ENCODE peak calls at places on chromosomes 5 and 9, in nine cellular contexts. N is tibial artery; P is fibroblast of mammary gland; R is naive thymus-derived CD4-positive, alpha-beta T cell; W is astrocyte of the spinal cord; U is HFF-Myc; E is adipocyte; O is H7; H is foreskin fibroblast. K is an unnamed sample.
A peak's percentile ranks its signal among the peaks of the same experiment; 100 is the strongest.

GRCh38 chr5:168746893-168747640 is 167.9 kb upstream of the PANK3 start:
- DNase-seq in N (no peak), P (no peak), R (no peak), W (no peak), U (no peak), E (no peak), O (no peak), H (no peak), K (no peak)

GRCh38 chr9:91033802-91034201 is 232.2 kb downstream of the SYK start:
- DNase-seq in N (no peak), P (peak; percentile 24), R (peak; percentile 34), W (no peak), U (no peak), E (no peak), O (peak; percentile 67), H (no peak), K (peak; percentile 29)

GRCh38 chr9:110880123-110880522 is 158.1 kb downstream of the LPAR1 start:
- DNase-seq in N (no peak), P (peak; percentile 96), R (no peak), W (peak; percentile 75), U (peak; percentile 91), E (peak; percentile 87), O (no peak), H (peak; percentile 90), K (no peak)

GRCh38 chr5:141882594-141883183 is 4.5 kb upstream of the PCDH1 start:
- DNase-seq in N (no peak), P (no peak), R (no peak), W (no peak), U (no peak), E (no peak), O (peak; percentile 77), H (no peak), K (no peak)

GRCh38 chr9:21871256-21871975 is 69.0 kb downstream of the MTAP start:
- DNase-seq in N (no peak), P (no peak), R (no peak), W (no peak), U (no peak), E (no peak), O (no peak), H (no peak), K (no peak)

GRCh38 chr5:78908173-78908901 is 76.8 kb downstream of the ARSB start:
- DNase-seq in N (peak; percentile 59), P (peak; percentile 57), R (no peak), W (peak; percentile 88), U (peak; percentile 91), E (peak; percentile 81), O (peak; percentile 67), H (peak; percentile 83), K (no peak)

GRCh38 chr9:38380230-38380871 is 12.2 kb upstream of the ALDH1B1 start:
- DNase-seq in N (no peak), P (no peak), R (no peak), W (no peak), U (no peak), E (no peak), O (no peak), H (no peak), K (no peak)

GRCh38 chr9:117733465-117733864 is 29.3 kb downstream of the TLR4 start:
- DNase-seq in N (no peak), P (no peak), R (no peak), W (no peak), U (no peak), E (no peak), O (no peak), H (no peak), K (no peak)

GRCh38 chr5:73336366-73336765 is 112.2 kb downstream of the FOXD1 start:
- DNase-seq in N (no peak), P (no peak), R (no peak), W (no peak), U (no peak), E (no peak), O (no peak), H (no peak), K (no peak)

GRCh38 chr9:74872619-74873233 is 15.0 kb downstream of the TRPM6 start:
- DNase-seq in N (no peak), P (no peak), R (no peak), W (no peak), U (no peak), E (no peak), O (no peak), H (no peak), K (no peak)

GRCh38 chr5:25458628-25459027 is 813.9 kb upstream of the CDH10 start:
- DNase-seq in N (no peak), P (no peak), R (no peak), W (no peak), U (no peak), E (no peak), O (no peak), H (no peak), K (no peak)

GRCh38 chr5:73674669-73675004 is 48.6 kb downstream of the ARHGEF28 start:
- DNase-seq in N (no peak), P (peak; percentile 37), R (no peak), W (no peak), U (no peak), E (peak; percentile 19), O (no peak), H (no peak), K (no peak)

GRCh38 chr5:32042571-32042970 is 131.5 kb downstream of the GOLPH3 start:
- DNase-seq in N (peak; percentile 27), P (no peak), R (no peak), W (no peak), U (no peak), E (no peak), O (no peak), H (no peak), K (no peak)

GRCh38 chr9:89138463-89139390 is 39.9 kb downstream of the SHC3 start:
- DNase-seq in N (no peak), P (peak; percentile 71), R (no peak), W (peak; percentile 56), U (no peak), E (peak; percentile 69), O (no peak), H (peak; percentile 71), K (no peak)

GRCh38 chr5:151026088-151026487 is 5.7 kb downstream of the GPX3 start:
- DNase-seq in N (peak; percentile 39), P (no peak), R (no peak), W (no peak), U (no peak), E (no peak), O (peak; percentile 27), H (no peak), K (no peak)

GRCh38 chr5:124747770-124748686 is 1.6 kb upstream of the ZNF608 start:
- DNase-seq in N (no peak), P (peak; percentile 38), R (no peak), W (no peak), U (no peak), E (peak; percentile 64), O (no peak), H (peak; percentile 53), K (peak; percentile 24)

GRCh38 chr5:98930972-98931762 is 2.4 kb upstream of the CHD1 start:
- DNase-seq in N (no peak), P (no peak), R (no peak), W (no peak), U (no peak), E (no peak), O (no peak), H (no peak), K (no peak)

GRCh38 chr9:13113201-13113600 is 166.3 kb downstream of the MPDZ start:
- DNase-seq in N (no peak), P (peak; percentile 67), R (no peak), W (peak; percentile 50), U (peak; percentile 42), E (peak; percentile 57), O (no peak), H (peak; percentile 78), K (no peak)

GRCh38 chr9:79615038-79615437 is 43.3 kb downstream of the TLE4 start:
- DNase-seq in N (no peak), P (no peak), R (no peak), W (no peak), U (no peak), E (no peak), O (no peak), H (no peak), K (no peak)

GRCh38 chr5:143235423-143235822 is 168.1 kb downstream of the NR3C1 start:
- DNase-seq in N (no peak), P (peak; percentile 92), R (no peak), W (peak; percentile 44), U (no peak), E (peak; percentile 62), O (no peak), H (peak; percentile 73), K (no peak)

DNA sequence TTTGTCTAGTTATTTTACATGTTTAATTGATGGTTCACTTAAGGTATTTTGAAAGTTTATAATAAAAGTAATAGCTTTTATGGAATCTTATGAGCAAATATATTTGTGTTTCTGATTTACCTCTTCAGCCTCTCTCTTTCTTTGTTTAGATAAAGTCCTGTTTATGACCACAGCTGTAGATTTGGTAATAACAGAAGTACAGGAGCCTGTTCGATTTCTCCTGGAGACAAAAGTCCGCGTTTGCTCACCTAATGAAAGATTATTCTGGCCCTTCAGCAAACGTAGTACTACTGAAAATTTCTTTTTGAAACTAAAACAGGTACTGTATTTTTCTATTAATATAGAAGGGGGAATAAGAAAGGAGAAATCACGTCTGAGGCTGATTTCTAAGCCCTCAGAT is 35.0 kb upstream of the GPR21 start:
- DNase-seq in N (no peak), P (no peak), R (no peak), W (no peak), U (no peak), E (no peak), O (no peak), H (no peak), K (no peak)
- H3K4me3 ChIP-seq in N (no peak overlapping the region), P (no peak overlapping the region), R (no peak overlapping the region), W (no peak overlapping the region), U (no peak overlapping the region), E (no peak overlapping the region), O (no peak overlapping the region), H (no peak overlapping the region), K (no peak overlapping the region)

GRCh38 chr5:38347040-38347763 is 88.8 kb downstream of the EGFLAM start:
- DNase-seq in N (no peak), P (peak; percentile 25), R (no peak), W (no peak), U (no peak), E (no peak), O (no peak), H (peak; percentile 30), K (no peak)
- H3K4me3 ChIP-seq in N (no peak overlapping the region), P (no peak overlapping the region), R (no peak overlapping the region), W (no peak overlapping the region), U (no peak overlapping the region), E (no peak overlapping the region), O (no peak overlapping the region), H (no peak overlapping the region), K (no peak overlapping the region)

DNA sequence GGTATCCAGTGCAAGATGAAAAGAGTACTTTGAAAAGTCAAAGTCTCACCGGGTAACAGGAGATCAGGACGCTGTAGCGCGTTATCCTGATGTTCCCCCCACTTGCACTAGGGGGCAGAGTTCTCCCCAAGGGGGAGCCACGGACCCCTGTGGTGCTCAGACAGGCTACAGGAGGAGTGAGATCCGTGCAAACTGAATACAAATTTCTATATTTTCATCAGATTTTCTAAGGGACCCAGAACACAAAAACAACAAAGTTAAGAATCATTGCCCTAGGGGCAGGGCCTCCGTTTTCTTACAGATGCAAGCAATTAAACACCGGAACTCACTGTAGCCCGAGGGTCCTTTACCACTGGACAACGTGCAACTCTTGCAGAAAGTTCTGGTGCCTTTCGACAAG is 2.0 kb downstream of the MYO10 start:
- DNase-seq in N (peak; percentile 37), P (peak; percentile 58), R (no peak), W (peak; percentile 82), U (no peak), E (peak; percentile 91), O (peak; percentile 88), H (peak; percentile 89), K (peak; percentile 3)
- H3K4me3 ChIP-seq in N (peak overlapping the region; percentile 92), P (peak overlapping the region; percentile 82), R (no peak overlapping the region), W (peak overlapping the region; percentile 88), U (peak overlapping the region; percentile 78), E (peak overlapping the region; percentile 93), O (peak overlapping the region; percentile 89), H (peak overlapping the region; percentile 87), K (no peak overlapping the region)

GRCh38 chr9:19809422-19810269 is 20.8 kb upstream of the SLC24A2 start:
- DNase-seq in N (no peak), P (no peak), R (no peak), W (no peak), U (no peak), E (no peak), O (no peak), H (no peak), K (no peak)
- H3K4me3 ChIP-seq in N (no peak overlapping the region), P (no peak overlapping the region), R (no peak overlapping the region), W (no peak overlapping the region), U (no peak overlapping the region), E (no peak overlapping the region), O (no peak overlapping the region), H (no peak overlapping the region), K (no peak overlapping the region)